ENCODE peak calls at places on chromosomes 7 and 10, in five cellular contexts. One of them, this sample, is unnamed.

GRCh38 chr7:111540199-111540815 is 22.0 kb downstream of the IMMP2L start:
- DNase-seq in heart left ventricle: no peak
- DNase-seq in MCF 10A: peak; percentile 6
- DNase-seq in central memory CD4-positive, alpha-beta T cell: no peak
- DNase-seq in heart right ventricle: no peak
- DNase-seq in this sample: no peak

GRCh38 chr10:77613476-77614130 is 24.0 kb downstream of the KCNMA1 start:
- DNase-seq in heart left ventricle: no peak
- DNase-seq in MCF 10A: no peak
- DNase-seq in central memory CD4-positive, alpha-beta T cell: no peak
- DNase-seq in heart right ventricle: no peak
- DNase-seq in this sample: no peak

GRCh38 chr7:27611043-27611442 is 51.6 kb downstream of the HIBADH start:
- DNase-seq in heart left ventricle: no peak
- DNase-seq in MCF 10A: peak; percentile 80
- DNase-seq in central memory CD4-positive, alpha-beta T cell: no peak
- DNase-seq in heart right ventricle: no peak
- DNase-seq in this sample: peak; percentile 48

GRCh38 chr7:142668495-142668894 is 80.8 kb upstream of the PRSS1 start:
- DNase-seq in heart left ventricle: no peak
- DNase-seq in MCF 10A: no peak
- DNase-seq in central memory CD4-positive, alpha-beta T cell: no peak
- DNase-seq in heart right ventricle: no peak
- DNase-seq in this sample: no peak

GRCh38 chr7:124276005-124276606 is 243.2 kb upstream of the TMEM229A start:
- DNase-seq in heart left ventricle: no peak
- DNase-seq in MCF 10A: peak; percentile 43
- DNase-seq in central memory CD4-positive, alpha-beta T cell: no peak
- DNase-seq in heart right ventricle: no peak
- DNase-seq in this sample: peak; percentile 10

GRCh38 chr10:12638103-12638502 is 288.8 kb downstream of the CAMK1D start:
- DNase-seq in heart left ventricle: no peak
- DNase-seq in MCF 10A: no peak
- DNase-seq in central memory CD4-positive, alpha-beta T cell: no peak
- DNase-seq in heart right ventricle: no peak
- DNase-seq in this sample: no peak

GRCh38 chr7:137932881-137933269 is 69.0 kb downstream of the CREB3L2 start:
- DNase-seq in heart left ventricle: no peak
- DNase-seq in MCF 10A: peak; percentile 54
- DNase-seq in central memory CD4-positive, alpha-beta T cell: no peak
- DNase-seq in heart right ventricle: peak; percentile 17
- DNase-seq in this sample: no peak

GRCh38 chr10:124534231-124534798 is 72.7 kb downstream of the LHPP start:
- DNase-seq in heart left ventricle: peak; percentile 45
- DNase-seq in MCF 10A: no peak
- DNase-seq in central memory CD4-positive, alpha-beta T cell: no peak
- DNase-seq in heart right ventricle: no peak
- DNase-seq in this sample: no peak

GRCh38 chr7:110889363-110889762 is 201.6 kb upstream of the LRRN3 start:
- DNase-seq in heart left ventricle: no peak
- DNase-seq in MCF 10A: no peak
- DNase-seq in central memory CD4-positive, alpha-beta T cell: no peak
- DNase-seq in heart right ventricle: no peak
- DNase-seq in this sample: no peak

GRCh38 chr10:63829020-63829419 is 307.8 kb downstream of the REEP3 start:
- DNase-seq in heart left ventricle: no peak
- DNase-seq in MCF 10A: peak; percentile 65
- DNase-seq in central memory CD4-positive, alpha-beta T cell: no peak
- DNase-seq in heart right ventricle: no peak
- DNase-seq in this sample: no peak

GRCh38 chr7:117381357-117381756 is 45.9 kb downstream of the ASZ1 start:
- DNase-seq in heart left ventricle: no peak
- DNase-seq in MCF 10A: peak; percentile 1
- DNase-seq in central memory CD4-positive, alpha-beta T cell: no peak
- DNase-seq in heart right ventricle: no peak
- DNase-seq in this sample: no peak

GRCh38 chr7:65980478-65981250 is 1.3 kb downstream of the GUSB start:
- DNase-seq in heart left ventricle: peak; percentile 66
- DNase-seq in MCF 10A: peak; percentile 16
- DNase-seq in central memory CD4-positive, alpha-beta T cell: peak; percentile 64
- DNase-seq in heart right ventricle: peak; percentile 71
- DNase-seq in this sample: no peak

GRCh38 chr10:48742891-48743845 is 58.5 kb downstream of the WDFY4 start:
- DNase-seq in heart left ventricle: no peak
- DNase-seq in MCF 10A: no peak
- DNase-seq in central memory CD4-positive, alpha-beta T cell: no peak
- DNase-seq in heart right ventricle: no peak
- DNase-seq in this sample: no peak

GRCh38 chr7:151459726-151460473 is 20.0 kb upstream of the CRYGN start:
- DNase-seq in heart left ventricle: peak; percentile 73
- DNase-seq in MCF 10A: peak; percentile 85
- DNase-seq in central memory CD4-positive, alpha-beta T cell: no peak
- DNase-seq in heart right ventricle: peak; percentile 79
- DNase-seq in this sample: peak; percentile 69

GRCh38 chr10:48448796-48449195 is 142.3 kb downstream of the MAPK8 start:
- DNase-seq in heart left ventricle: no peak
- DNase-seq in MCF 10A: peak; percentile 42
- DNase-seq in central memory CD4-positive, alpha-beta T cell: no peak
- DNase-seq in heart right ventricle: no peak
- DNase-seq in this sample: no peak

GRCh38 chr7:73856941-73857340 is 4.0 kb upstream of the TMEM270 start:
- DNase-seq in heart left ventricle: no peak
- DNase-seq in MCF 10A: no peak
- DNase-seq in central memory CD4-positive, alpha-beta T cell: no peak
- DNase-seq in heart right ventricle: no peak
- DNase-seq in this sample: no peak

GRCh38 chr7:22176791-22177412 is 180.1 kb downstream of the RAPGEF5 start:
- DNase-seq in heart left ventricle: no peak
- DNase-seq in MCF 10A: no peak
- DNase-seq in central memory CD4-positive, alpha-beta T cell: no peak
- DNase-seq in heart right ventricle: no peak
- DNase-seq in this sample: no peak

GRCh38 chr7:129612112-129613015 is 844 bp downstream of the NRF1 start:
- DNase-seq in heart left ventricle: peak; percentile 61
- DNase-seq in MCF 10A: peak; percentile 36
- DNase-seq in central memory CD4-positive, alpha-beta T cell: peak; percentile 25
- DNase-seq in heart right ventricle: peak; percentile 56
- DNase-seq in this sample: peak; percentile 21

GRCh38 chr10:42149722-42150427 is 488.5 kb downstream of the ZNF33B start:
- DNase-seq in heart left ventricle: no peak
- DNase-seq in MCF 10A: no peak
- DNase-seq in central memory CD4-positive, alpha-beta T cell: no peak
- DNase-seq in heart right ventricle: no peak
- DNase-seq in this sample: no peak

GRCh38 chr10:96242822-96243221 is 28.5 kb downstream of the BLNK start:
- DNase-seq in heart left ventricle: no peak
- DNase-seq in MCF 10A: no peak
- DNase-seq in central memory CD4-positive, alpha-beta T cell: no peak
- DNase-seq in heart right ventricle: no peak
- DNase-seq in this sample: no peak

GRCh38 chr7:118902600-118902999 is 678.1 kb downstream of the ANKRD7 start:
- DNase-seq in heart left ventricle: no peak
- DNase-seq in MCF 10A: no peak
- DNase-seq in central memory CD4-positive, alpha-beta T cell: no peak
- DNase-seq in heart right ventricle: no peak
- DNase-seq in this sample: peak; percentile 0

GRCh38 chr10:24944512-24945255 is 7.7 kb downstream of the PRTFDC1 start:
- DNase-seq in heart left ventricle: no peak
- DNase-seq in MCF 10A: peak; percentile 90
- DNase-seq in central memory CD4-positive, alpha-beta T cell: no peak
- DNase-seq in heart right ventricle: peak; percentile 37
- DNase-seq in this sample: peak; percentile 89

GRCh38 chr10:100562008-100562672 is 26.4 kb downstream of the HIF1AN start:
- DNase-seq in heart left ventricle: peak; percentile 50
- DNase-seq in MCF 10A: peak; percentile 44
- DNase-seq in central memory CD4-positive, alpha-beta T cell: peak; percentile 73
- DNase-seq in heart right ventricle: peak; percentile 17
- DNase-seq in this sample: peak; percentile 92

GRCh38 chr10:60575105-60575504 is 185.4 kb upstream of the ANK3 start:
- DNase-seq in heart left ventricle: no peak
- DNase-seq in MCF 10A: no peak
- DNase-seq in central memory CD4-positive, alpha-beta T cell: no peak
- DNase-seq in heart right ventricle: no peak
- DNase-seq in this sample: no peak

GRCh38 chr10:78416031-78416800 is 382.6 kb downstream of the RPS24 start:
- DNase-seq in heart left ventricle: no peak
- DNase-seq in MCF 10A: peak; percentile 18
- DNase-seq in central memory CD4-positive, alpha-beta T cell: no peak
- DNase-seq in heart right ventricle: no peak
- DNase-seq in this sample: peak; percentile 12